ENCODE peak calls at places on chromosomes 11 and 22, in four cellular contexts. Z is HepG2, D is K562, U is GM12878. I is an unnamed sample.

GRCh38 chr11:125370561-125371389 is 125.3 kb downstream of the FEZ1 start:
- DNase-seq in Z (no peak), D (no peak), U (no peak), I (no peak)

GRCh38 chr22:36177160-36177559 is 16.6 kb upstream of the APOL3 start:
- DNase-seq in Z (no peak), D (no peak), U (no peak), I (no peak)

GRCh38 chr11:2089536-2090165 is 49.5 kb downstream of the IGF2 start:
- DNase-seq in Z (peak), D (peak), U (no peak), I (peak)

GRCh38 chr11:32379714-32380113 is 55.6 kb downstream of the WT1 start:
- DNase-seq in Z (no peak), D (no peak), U (no peak), I (no peak)

GRCh38 chr11:19725379-19726079 is 12.9 kb downstream of the NAV2 start:
- DNase-seq in Z (no peak), D (no peak), U (no peak), I (no peak)

GRCh38 chr11:103659743-103660142 is 376.7 kb upstream of the DDI1 start:
- DNase-seq in Z (no peak), D (no peak), U (no peak), I (no peak)

GRCh38 chr11:69102732-69103615 is 52.8 kb upstream of the SMIM38 start:
- DNase-seq in Z (no peak), D (no peak), U (no peak), I (no peak)

GRCh38 chr22:30910358-30910757 is 58.2 kb downstream of the MORC2 start:
- DNase-seq in Z (no peak), D (no peak), U (no peak), I (no peak)

GRCh38 chr22:22364207-22364606 is 119.6 kb downstream of the VPREB1 start:
- DNase-seq in Z (no peak), D (no peak), U (no peak), I (no peak)

GRCh38 chr22:23548501-23549197 is 31.4 kb downstream of the IGLL1 start:
- DNase-seq in Z (no peak), D (no peak), U (no peak), I (no peak)

GRCh38 chr11:316031-316701 is 2.3 kb downstream of the IFITM1 start:
- DNase-seq in Z (no peak), D (peak), U (no peak), I (peak)

GRCh38 chr11:62010935-62011528 is 43.6 kb upstream of the FTH1 start:
- DNase-seq in Z (peak), D (no peak), U (no peak), I (no peak)

GRCh38 chr22:37126882-37127281 is 17.4 kb upstream of the TMPRSS6 start:
- DNase-seq in Z (no peak), D (no peak), U (no peak), I (peak)

GRCh38 chr11:134014502-134014901 is 54.4 kb upstream of the JAM3 start:
- DNase-seq in Z (no peak), D (no peak), U (no peak), I (peak)

GRCh38 chr22:28116261-28116673 is 197.2 kb upstream of the PITPNB start:
- DNase-seq in Z (no peak), D (no peak), U (no peak), I (no peak)

GRCh38 chr11:78418584-78419211 is 1.1 kb upstream of the GAB2 start:
- DNase-seq in Z (no peak), D (no peak), U (no peak), I (no peak)

GRCh38 chr11:78952866-78953265 is 378.2 kb upstream of the NARS2 start:
- DNase-seq in Z (no peak), D (no peak), U (no peak), I (no peak)

GRCh38 chr11:131579932-131580387 is 209.5 kb downstream of the NTM start:
- DNase-seq in Z (peak), D (peak), U (no peak), I (peak)

GRCh38 chr22:37563153-37564081 is 3.1 kb downstream of the CDC42EP1 start:
- DNase-seq in Z (peak), D (no peak), U (no peak), I (no peak)

GRCh38 chr11:64438986-64439771 is 80.2 kb downstream of the RPS6KA4 start:
- DNase-seq in Z (no peak), D (no peak), U (no peak), I (no peak)

GRCh38 chr22:43128116-43128515 is 15.1 kb downstream of the MCAT start:
- DNase-seq in Z (no peak), D (no peak), U (no peak), I (no peak)

GRCh38 chr11:74662487-74663103 is 68.6 kb downstream of the CHRDL2 start:
- DNase-seq in Z (peak), D (no peak), U (no peak), I (no peak)

GRCh38 chr11:20243974-20244373 is 83.7 kb upstream of the DBX1 start:
- DNase-seq in Z (no peak), D (no peak), U (no peak), I (no peak)

GRCh38 chr11:124586247-124586860 is 16.6 kb downstream of the OR8A1 start:
- DNase-seq in Z (peak), D (peak), U (no peak), I (peak)

GRCh38 chr22:35746248-35746647 is 28.6 kb downstream of the APOL5 start:
- DNase-seq in Z (no peak), D (no peak), U (no peak), I (no peak)

DNA sequence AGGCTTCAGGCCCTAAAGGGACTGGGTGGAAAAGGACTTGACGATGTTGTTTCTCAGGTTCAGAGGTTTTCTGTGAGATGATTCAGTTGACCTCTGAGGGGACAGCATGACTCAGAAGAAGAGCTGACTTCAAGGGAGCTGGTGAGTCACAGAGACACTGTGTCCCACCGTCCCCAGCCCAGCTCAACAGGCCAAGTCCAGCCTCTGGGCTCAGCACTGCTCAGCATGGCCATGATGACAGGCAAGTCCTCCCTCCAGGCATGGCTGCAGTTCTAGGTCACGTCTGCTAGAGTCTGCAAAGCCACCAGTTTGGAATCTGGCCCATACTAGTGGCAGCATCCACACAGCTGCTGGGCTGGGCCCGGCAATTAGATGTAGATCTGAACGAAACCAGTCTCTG is 12.9 kb downstream of the TRIM29 start:
- DNase-seq in Z (peak), D (peak), U (no peak), I (no peak)
- TF ChIP-seq TCF7 in Z (no peak), D (no peak), U (no peak), I (no peak)

GRCh38 chr11:112024778-112025678 is at the start of gene DLAT:
- DNase-seq in Z (peak), D (peak), U (peak), I (peak)
- TF ChIP-seq CREB1 in Z (peak), D (peak), U (peak), I (no peak)

DNA sequence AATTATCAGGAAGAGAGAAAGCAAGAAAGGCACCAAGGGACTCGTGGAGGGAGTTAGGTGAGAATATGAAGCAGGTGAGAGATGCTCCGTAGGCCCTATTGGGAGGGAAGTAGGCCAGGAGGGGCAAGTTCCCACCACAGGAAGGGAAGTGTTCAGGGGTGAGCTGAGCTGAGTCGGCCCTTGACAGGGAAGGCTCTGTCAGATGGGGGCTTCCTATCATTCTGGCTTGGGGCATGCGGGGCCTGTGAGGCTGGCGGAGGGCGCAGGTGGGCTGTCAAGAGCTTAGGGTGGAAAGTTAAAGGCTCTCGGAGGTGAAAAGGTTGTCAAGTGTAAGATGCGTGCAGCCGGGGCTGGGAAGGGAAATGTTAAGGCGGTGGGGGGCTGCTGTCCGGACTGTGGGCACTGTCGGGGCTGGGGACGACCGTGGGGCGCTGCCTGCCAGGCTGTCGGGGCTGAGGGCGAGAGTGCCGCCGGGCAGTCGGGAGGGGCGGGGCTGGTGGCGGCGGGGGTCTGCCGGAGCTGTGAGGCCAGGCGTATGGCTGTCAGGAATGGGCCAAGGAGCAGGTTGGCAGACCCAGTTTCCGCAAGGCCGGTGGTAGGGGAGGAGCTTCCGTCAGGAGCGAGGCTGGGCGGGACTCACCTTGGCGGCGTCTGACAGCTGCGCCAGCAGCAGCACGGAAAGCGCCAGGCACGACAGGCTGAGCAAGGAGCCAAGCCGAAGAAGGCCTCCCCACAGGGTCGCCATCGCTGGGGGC is 496 bp downstream of the TMEM9B start:
- DNase-seq in Z (peak), D (peak), U (peak), I (peak)
- TF ChIP-seq USF2 in Z (no peak), D (peak), U (no peak), I (no peak)

DNA sequence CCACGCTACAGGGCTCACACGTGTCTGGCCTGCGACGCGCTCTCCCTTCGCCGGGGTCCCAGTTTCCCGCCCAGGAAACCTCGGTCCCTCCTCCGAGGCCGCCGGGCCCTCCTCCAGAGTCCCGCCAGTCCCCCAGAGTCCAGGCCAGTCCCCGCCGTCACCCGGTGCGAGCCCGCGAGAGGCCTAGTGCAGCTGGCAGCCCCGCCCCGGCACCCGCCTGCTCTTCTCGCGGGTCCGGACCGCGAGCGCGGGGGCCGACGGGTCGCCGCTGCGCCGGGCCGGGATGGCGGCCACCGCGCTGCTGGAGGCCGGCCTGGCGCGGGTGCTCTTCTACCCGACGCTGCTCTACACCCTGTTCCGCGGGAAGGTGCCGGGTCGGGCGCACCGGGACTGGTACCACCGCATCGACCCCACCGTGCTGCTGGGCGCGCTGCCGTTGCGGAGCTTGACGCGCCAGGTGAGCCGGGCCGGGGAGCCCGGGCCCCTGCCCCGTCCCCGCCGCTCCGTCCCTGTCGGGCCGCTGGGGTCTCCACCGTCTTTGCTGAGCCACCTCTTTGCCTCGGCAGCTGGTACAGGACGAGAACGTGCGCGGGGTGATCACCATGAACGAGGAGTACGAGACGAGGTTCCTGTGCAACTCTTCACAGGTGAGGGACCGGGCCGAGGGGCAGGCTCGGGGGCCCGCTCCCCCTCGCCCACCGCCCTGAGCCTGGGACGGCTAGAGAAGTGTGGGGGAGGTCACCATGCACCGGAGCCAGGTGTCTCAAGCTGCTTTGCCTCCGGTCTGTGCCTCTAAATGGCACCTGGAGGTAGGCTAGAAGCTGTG is at the start of gene PTPMT1:
- DNase-seq in Z (peak), D (peak), U (no peak), I (peak)
- TF ChIP-seq TCF7 in Z (no peak), D (no peak), U (no peak), I (no peak)

DNA sequence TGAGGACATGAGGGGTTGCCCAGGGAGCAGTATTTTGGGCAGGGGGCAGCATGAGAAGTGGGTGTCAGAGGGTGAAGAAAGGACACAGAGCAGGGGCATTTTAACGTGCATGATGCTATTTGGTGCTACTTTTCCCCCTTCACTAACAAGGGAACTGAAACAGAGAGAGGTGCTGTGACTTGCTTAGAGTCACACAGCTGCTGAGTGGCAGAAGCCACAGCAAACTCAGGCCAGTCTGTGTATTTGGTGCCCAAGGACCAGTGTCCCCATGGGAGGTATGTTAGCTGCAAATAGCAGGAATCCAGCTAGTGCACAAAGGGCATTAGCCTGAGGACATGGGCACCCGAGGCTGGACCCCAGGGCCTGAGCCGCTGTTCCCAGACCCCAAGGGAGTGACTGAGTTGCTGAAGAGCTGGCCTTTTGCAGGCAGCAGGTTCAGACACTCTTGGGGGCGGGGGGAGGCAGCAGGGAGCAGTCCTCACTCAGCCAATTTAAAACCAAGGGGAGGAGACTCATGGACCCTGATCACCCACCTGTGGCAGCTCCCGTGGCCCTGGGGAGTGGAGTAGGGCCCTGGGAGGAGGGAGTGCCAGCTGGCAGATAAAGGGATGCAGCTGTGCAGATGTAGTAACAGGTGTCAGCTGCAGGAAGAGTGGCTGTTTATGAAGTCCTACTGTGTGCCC is 14.6 kb downstream of the PARVG start:
- DNase-seq in Z (no peak), D (no peak), U (no peak), I (no peak)
- TF ChIP-seq CREB1 in Z (no peak), D (no peak), U (no peak), I (no peak)

I was measured in WTC11.